ENCODE peak calls at places on chromosome 2, in five cellular contexts. U is CD8-positive, alpha-beta memory T cell; K is CD4-positive, alpha-beta memory T cell; F is GM12865; P is aorta. I is an unnamed sample.

GRCh38 chr2:150126143-150126725 is 361.2 kb downstream of the RND3 start:
- DNase-seq in U (no peak), K (no peak), F (peak), P (no peak), I (no peak)

GRCh38 chr2:74414913-74415761 is 6.3 kb downstream of the C2orf81 start:
- DNase-seq in U (no peak), K (peak), F (no peak), P (peak), I (no peak)

GRCh38 chr2:128833628-128834027 is 515.0 kb upstream of the HS6ST1 start:
- DNase-seq in U (no peak), K (no peak), F (no peak), P (no peak), I (no peak)

GRCh38 chr2:205387350-205388045 is 294.8 kb upstream of the NRP2 start:
- DNase-seq in U (no peak), K (no peak), F (no peak), P (no peak), I (no peak)

GRCh38 chr2:204828191-204828590 is 282.9 kb downstream of the PARD3B start:
- DNase-seq in U (no peak), K (no peak), F (no peak), P (no peak), I (no peak)

GRCh38 chr2:209864716-209865295 is 93.2 kb downstream of the UNC80 start:
- DNase-seq in U (no peak), K (no peak), F (no peak), P (no peak), I (no peak)

GRCh38 chr2:46008082-46008870 is 288.9 kb upstream of the EPAS1 start:
- DNase-seq in U (no peak), K (no peak), F (no peak), P (no peak), I (no peak)

GRCh38 chr2:198756166-198756565 is 701.6 kb downstream of the SATB2 start:
- DNase-seq in U (no peak), K (no peak), F (no peak), P (no peak), I (no peak)

GRCh38 chr2:169363027-169363569 is 764 bp upstream of the LRP2 start:
- DNase-seq in U (no peak), K (no peak), F (no peak), P (no peak), I (no peak)

GRCh38 chr2:29462293-29462692 is 347.1 kb downstream of the CLIP4 start:
- DNase-seq in U (no peak), K (no peak), F (no peak), P (no peak), I (no peak)

GRCh38 chr2:134445116-134445515 is 191.2 kb downstream of the MGAT5 start:
- DNase-seq in U (no peak), K (no peak), F (no peak), P (no peak), I (no peak)

GRCh38 chr2:28413152-28413895 is 20.7 kb downstream of the FOSL2 start:
- DNase-seq in U (no peak), K (no peak), F (no peak), P (peak), I (no peak)

GRCh38 chr2:196712867-196713266 is 73.4 kb downstream of the CCDC150 start:
- DNase-seq in U (no peak), K (no peak), F (no peak), P (no peak), I (no peak)

GRCh38 chr2:5694016-5694690 is 2.0 kb downstream of the SOX11 start:
- DNase-seq in U (no peak), K (no peak), F (no peak), P (no peak), I (peak)

GRCh38 chr2:28705743-28706142 is 45.9 kb upstream of the PPP1CB start:
- DNase-seq in U (no peak), K (no peak), F (no peak), P (no peak), I (no peak)

GRCh38 chr2:101387151-101387807 is at the start of gene CREG2:
- DNase-seq in U (peak), K (peak), F (peak), P (peak), I (no peak)

GRCh38 chr2:23631391-23631790 is 246.4 kb downstream of the KLHL29 start:
- DNase-seq in U (no peak), K (no peak), F (no peak), P (peak), I (no peak)

GRCh38 chr2:149002891-149003740 is 35.4 kb upstream of the LYPD6B start:
- DNase-seq in U (no peak), K (no peak), F (no peak), P (no peak), I (no peak)

GRCh38 chr2:194054262-194054767 is 1602.7 kb upstream of the SLC39A10 start:
- DNase-seq in U (no peak), K (no peak), F (no peak), P (no peak), I (no peak)

GRCh38 chr2:53303012-53303578 is 464.5 kb upstream of the CHAC2 start:
- DNase-seq in U (no peak), K (no peak), F (no peak), P (no peak), I (no peak)

GRCh38 chr2:140892429-140892828 is 1238.4 kb downstream of the LRP1B start:
- DNase-seq in U (no peak), K (no peak), F (no peak), P (no peak), I (no peak)

GRCh38 chr2:106025796-106026195 is 168.3 kb downstream of the UXS1 start:
- DNase-seq in U (no peak), K (no peak), F (no peak), P (no peak), I (no peak)

GRCh38 chr2:79876430-79876829 is 363.6 kb downstream of the CTNNA2 start:
- DNase-seq in U (no peak), K (no peak), F (peak), P (no peak), I (no peak)

GRCh38 chr2:33090553-33091134 is 143.9 kb downstream of the LTBP1 start:
- DNase-seq in U (no peak), K (no peak), F (no peak), P (no peak), I (no peak)

GRCh38 chr2:3639015-3639630 is 18.9 kb upstream of the ALLC start:
- DNase-seq in U (no peak), K (no peak), F (no peak), P (no peak), I (no peak)

GRCh38 chr2:234558642-234559041 is 61.8 kb upstream of the ARL4C start:
- DNase-seq in U (no peak), K (no peak), F (no peak), P (no peak), I (no peak)

GRCh38 chr2:234559609-234560008 is 62.7 kb upstream of the ARL4C start:
- DNase-seq in U (no peak), K (no peak), F (no peak), P (no peak), I (no peak)

GRCh38 chr2:234555616-234556249 is 58.9 kb upstream of the ARL4C start:
- DNase-seq in U (no peak), K (no peak), F (peak), P (no peak), I (peak)

GRCh38 chr2:234556848-234557573 is 60.1 kb upstream of the ARL4C start:
- DNase-seq in U (no peak), K (no peak), F (no peak), P (no peak), I (no peak)

DNA sequence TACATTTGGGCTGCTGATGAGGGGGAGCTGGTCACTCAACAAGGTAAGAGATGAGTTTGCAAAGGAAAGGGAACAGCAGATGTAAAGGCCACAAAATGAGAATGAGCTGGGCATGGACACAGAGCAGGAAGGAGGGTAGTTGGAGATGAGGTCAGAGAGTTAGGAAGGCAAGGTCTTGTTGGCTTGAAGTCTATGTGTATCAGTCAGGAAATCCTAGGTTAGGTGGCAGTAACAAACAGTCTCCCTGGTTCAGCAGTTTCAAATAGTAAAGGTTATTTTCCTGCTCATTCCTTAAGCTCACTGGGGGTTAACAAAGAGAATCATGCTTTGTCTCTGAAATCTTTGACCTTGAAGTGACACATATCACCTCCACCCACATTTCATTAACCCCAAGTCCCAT is 58.3 kb upstream of the ARL4C start:
- DNase-seq in U (no peak), K (no peak), F (no peak), P (no peak), I (no peak)
- H3K4me3 ChIP-seq in U (no peak), K (no peak), F (no peak), P (no peak), I (no peak)

DNA sequence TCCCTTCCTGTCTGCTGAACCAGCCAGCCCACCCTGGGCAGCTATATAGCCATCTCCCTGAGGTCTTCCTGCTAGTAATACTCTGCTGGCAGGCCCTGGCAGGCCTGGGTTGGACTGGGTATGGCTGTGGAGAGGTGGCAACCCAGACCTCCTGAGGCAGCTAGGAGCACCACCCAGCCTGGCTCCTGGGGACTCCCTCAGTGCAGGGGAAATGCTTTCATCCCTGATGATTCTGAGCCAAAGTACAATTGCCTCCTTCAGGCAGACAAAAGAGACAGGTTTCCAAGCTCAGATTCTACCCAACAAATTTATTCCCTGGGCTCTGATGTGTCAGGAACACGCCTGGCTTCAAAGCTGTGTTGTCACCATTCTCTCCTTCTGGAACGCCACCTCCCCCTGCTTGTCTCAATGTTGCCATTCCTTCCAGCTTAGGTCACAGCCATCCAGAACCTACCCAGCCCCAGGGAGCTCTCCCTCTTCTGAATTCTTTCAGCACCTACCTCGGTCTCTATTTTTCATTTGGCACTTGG is 4.7 kb upstream of the DNAJB2 start:
- DNase-seq in U (no peak), K (no peak), F (no peak), P (peak), I (no peak)
- H3K4me3 ChIP-seq in U (no peak), K (no peak), F (no peak), P (no peak), I (no peak)

GRCh38 chr2:236685979-236686520 is 116.4 kb downstream of the ACKR3 start:
- DNase-seq in U (no peak), K (no peak), F (no peak), P (peak), I (no peak)
- H3K4me3 ChIP-seq in U (no peak), K (no peak), F (no peak), P (no peak), I (no peak)

GRCh38 chr2:20051518-20052228 is at the start of gene LAPTM4A:
- DNase-seq in U (peak), K (peak), F (peak), P (peak), I (peak)
- H3K4me3 ChIP-seq in U (peak), K (peak), F (peak), P (peak), I (peak)

GRCh38 chr2:234773129-234773528 is 178.7 kb upstream of the SH3BP4 start:
- DNase-seq in U (no peak), K (no peak), F (no peak), P (no peak), I (no peak)
- H3K4me3 ChIP-seq in U (no peak), K (no peak), F (no peak), P (no peak), I (no peak)

DNA sequence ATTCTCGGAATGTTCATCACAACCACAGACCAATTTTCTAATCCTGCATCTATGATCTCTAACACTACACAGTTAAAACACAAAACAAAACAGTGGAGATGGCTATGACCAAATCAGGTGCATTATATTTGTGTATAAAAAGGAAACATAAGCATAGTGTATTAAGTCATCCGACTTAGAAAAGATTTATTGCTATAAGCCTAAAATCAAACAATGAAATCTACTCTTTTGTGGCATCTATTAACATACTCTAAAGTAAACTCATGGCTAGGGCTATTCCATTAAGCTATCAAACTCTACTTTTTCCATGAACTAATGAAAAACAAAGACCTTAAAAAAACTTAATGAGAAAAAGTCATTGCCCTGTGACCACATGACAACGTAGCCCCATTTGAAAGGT is 8.7 kb downstream of the SP3 start:
- DNase-seq in U (no peak), K (no peak), F (no peak), P (no peak), I (no peak)
- H3K4me3 ChIP-seq in U (no peak), K (no peak), F (no peak), P (no peak), I (no peak)

GRCh38 chr2:20451346-20451745 is 4.5 kb downstream of the RHOB start:
- DNase-seq in U (no peak), K (no peak), F (no peak), P (no peak), I (no peak)

GRCh38 chr2:20447437-20448245 is 767 bp downstream of the RHOB start:
- DNase-seq in U (peak), K (peak), F (peak), P (peak), I (no peak)

GRCh38 chr2:20450201-20451108 is 3.6 kb downstream of the RHOB start:
- DNase-seq in U (no peak), K (no peak), F (no peak), P (peak), I (no peak)

GRCh38 chr2:20448246-20449046 is 1.6 kb downstream of the RHOB start:
- DNase-seq in U (no peak), K (no peak), F (no peak), P (no peak), I (no peak)

GRCh38 chr2:20449501-20450200 is 2.8 kb downstream of the RHOB start:
- DNase-seq in U (no peak), K (no peak), F (no peak), P (no peak), I (no peak)
- H3K4me3 ChIP-seq in U (no peak), K (no peak), F (no peak), P (peak), I (no peak)

DNA sequence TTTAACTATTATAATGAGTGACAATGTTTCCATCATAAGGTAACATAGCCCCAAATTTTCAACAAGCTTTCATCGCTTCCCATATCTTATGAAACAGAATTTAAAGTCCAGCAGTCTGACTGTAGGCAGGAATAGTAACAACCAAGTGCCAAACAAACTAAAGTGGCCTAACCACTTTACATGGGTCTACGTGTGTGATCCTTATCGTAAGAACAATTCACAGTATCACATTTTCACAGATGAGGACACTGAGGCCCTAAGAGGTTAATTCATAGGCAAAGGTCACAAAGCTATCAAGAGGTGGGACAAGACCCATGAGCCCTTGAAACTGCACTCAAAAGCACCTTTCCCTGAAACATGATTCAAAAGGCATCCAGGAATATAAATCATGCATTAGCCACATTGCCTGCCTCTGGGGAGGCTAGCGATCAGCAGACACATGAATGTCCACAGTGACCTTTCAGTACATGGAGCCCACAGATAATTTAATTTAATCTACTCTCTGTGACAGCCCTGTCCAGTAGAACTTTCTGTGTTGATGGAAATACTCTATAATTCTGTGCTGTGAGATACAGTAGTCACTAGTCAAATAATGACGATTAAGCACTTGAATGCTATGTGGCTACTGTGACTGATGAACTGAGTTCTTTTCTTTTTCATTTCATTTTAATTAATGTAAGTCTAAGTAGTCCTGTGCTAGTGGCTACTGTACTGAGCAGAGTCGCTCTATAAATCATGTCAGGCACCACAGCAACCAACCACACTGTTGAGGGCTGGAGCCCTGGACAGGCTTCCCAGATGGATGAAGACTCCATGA is 30.3 kb downstream of the KIDINS220 start:
- DNase-seq in U (no peak), K (no peak), F (no peak), P (no peak), I (no peak)
- H3K4me3 ChIP-seq in U (no peak), K (no peak), F (no peak), P (no peak), I (no peak)

GRCh38 chr2:127560929-127561275 is 25.4 kb downstream of the MYO7B start:
- DNase-seq in U (no peak), K (no peak), F (no peak), P (no peak), I (no peak)

GRCh38 chr2:127561371-127561770 is 25.9 kb downstream of the MYO7B start:
- DNase-seq in U (no peak), K (no peak), F (no peak), P (no peak), I (no peak)

GRCh38 chr2:127560201-127560928 is 24.9 kb downstream of the MYO7B start:
- DNase-seq in U (no peak), K (no peak), F (no peak), P (no peak), I (no peak)

GRCh38 chr2:127559454-127559853 is 24.0 kb downstream of the MYO7B start:
- DNase-seq in U (no peak), K (no peak), F (no peak), P (no peak), I (no peak)

GRCh38 chr2:127558911-127559310 is 23.4 kb downstream of the MYO7B start:
- DNase-seq in U (no peak), K (no peak), F (no peak), P (no peak), I (no peak)
- H3K4me3 ChIP-seq in U (no peak), K (no peak), F (no peak), P (no peak), I (no peak)